ENCODE peak calls at places on chromosome 15, in nine cellular contexts. One of them, this sample, is unnamed.

GRCh38 chr15:57133127-57133968 is 214.9 kb downstream of the TCF12 start:
- DNase-seq in left cardiac atrium: no peak
- DNase-seq in Daoy: no peak
- DNase-seq in stimulated activated CD4-positive, alpha-beta T cell treated with anti-CD3 and anti-CD28 coated beads, Interleukin-2, amount 100 ng/mL, for 24 hours: peak
- DNase-seq in lower lobe of right lung: no peak
- DNase-seq in CD8-positive, alpha-beta memory T cell: no peak
- DNase-seq in upper lobe of right lung: no peak
- DNase-seq in T-helper 9 cell: no peak
- DNase-seq in prostate gland: no peak
- DNase-seq in this sample: no peak

GRCh38 chr15:24318981-24319380 is 356.6 kb upstream of the NPAP1 start:
- DNase-seq in stimulated activated CD4-positive, alpha-beta T cell treated with anti-CD3 and anti-CD28 coated beads, Interleukin-2, amount 100 ng/mL, for 24 hours: no peak
- DNase-seq in Daoy: peak
- DNase-seq in left cardiac atrium: no peak
- DNase-seq in T-helper 9 cell: no peak
- DNase-seq in upper lobe of right lung: no peak
- DNase-seq in lower lobe of right lung: no peak
- DNase-seq in prostate gland: no peak
- DNase-seq in CD8-positive, alpha-beta memory T cell: no peak
- DNase-seq in this sample: no peak

GRCh38 chr15:98943609-98944111 is 63.9 kb downstream of the PGPEP1L start:
- DNase-seq in T-helper 9 cell: no peak
- DNase-seq in lower lobe of right lung: no peak
- DNase-seq in Daoy: no peak
- DNase-seq in upper lobe of right lung: no peak
- DNase-seq in stimulated activated CD4-positive, alpha-beta T cell treated with anti-CD3 and anti-CD28 coated beads, Interleukin-2, amount 100 ng/mL, for 24 hours: no peak
- DNase-seq in prostate gland: no peak
- DNase-seq in left cardiac atrium: peak
- DNase-seq in CD8-positive, alpha-beta memory T cell: no peak
- DNase-seq in this sample: peak

GRCh38 chr15:96327155-96327741 is 3.3 kb upstream of the NR2F2 start:
- DNase-seq in CD8-positive, alpha-beta memory T cell: no peak
- DNase-seq in Daoy: peak
- DNase-seq in upper lobe of right lung: no peak
- DNase-seq in stimulated activated CD4-positive, alpha-beta T cell treated with anti-CD3 and anti-CD28 coated beads, Interleukin-2, amount 100 ng/mL, for 24 hours: no peak
- DNase-seq in T-helper 9 cell: no peak
- DNase-seq in prostate gland: peak
- DNase-seq in lower lobe of right lung: no peak
- DNase-seq in left cardiac atrium: no peak
- DNase-seq in this sample: no peak

GRCh38 chr15:73851679-73852078 is 21.7 kb upstream of the TBC1D21 start:
- DNase-seq in upper lobe of right lung: no peak
- DNase-seq in Daoy: peak
- DNase-seq in T-helper 9 cell: peak
- DNase-seq in CD8-positive, alpha-beta memory T cell: no peak
- DNase-seq in lower lobe of right lung: no peak
- DNase-seq in stimulated activated CD4-positive, alpha-beta T cell treated with anti-CD3 and anti-CD28 coated beads, Interleukin-2, amount 100 ng/mL, for 24 hours: peak
- DNase-seq in prostate gland: no peak
- DNase-seq in left cardiac atrium: peak
- DNase-seq in this sample: peak

GRCh38 chr15:101179341-101180153 is 72.3 kb downstream of the CHSY1 start:
- DNase-seq in upper lobe of right lung: no peak
- DNase-seq in stimulated activated CD4-positive, alpha-beta T cell treated with anti-CD3 and anti-CD28 coated beads, Interleukin-2, amount 100 ng/mL, for 24 hours: no peak
- DNase-seq in lower lobe of right lung: no peak
- DNase-seq in CD8-positive, alpha-beta memory T cell: no peak
- DNase-seq in prostate gland: peak
- DNase-seq in left cardiac atrium: no peak
- DNase-seq in T-helper 9 cell: no peak
- DNase-seq in Daoy: no peak
- DNase-seq in this sample: no peak

GRCh38 chr15:82018201-82018600 is 27.6 kb downstream of the MEX3B start:
- DNase-seq in T-helper 9 cell: no peak
- DNase-seq in prostate gland: no peak
- DNase-seq in upper lobe of right lung: no peak
- DNase-seq in lower lobe of right lung: no peak
- DNase-seq in stimulated activated CD4-positive, alpha-beta T cell treated with anti-CD3 and anti-CD28 coated beads, Interleukin-2, amount 100 ng/mL, for 24 hours: no peak
- DNase-seq in CD8-positive, alpha-beta memory T cell: no peak
- DNase-seq in left cardiac atrium: no peak
- DNase-seq in Daoy: peak
- DNase-seq in this sample: no peak

GRCh38 chr15:99566157-99566900 is 545 bp downstream of the MEF2A start:
- DNase-seq in upper lobe of right lung: peak
- DNase-seq in lower lobe of right lung: peak
- DNase-seq in left cardiac atrium: peak
- DNase-seq in prostate gland: no peak
- DNase-seq in CD8-positive, alpha-beta memory T cell: peak
- DNase-seq in Daoy: peak
- DNase-seq in stimulated activated CD4-positive, alpha-beta T cell treated with anti-CD3 and anti-CD28 coated beads, Interleukin-2, amount 100 ng/mL, for 24 hours: peak
- DNase-seq in T-helper 9 cell: peak
- DNase-seq in this sample: peak

GRCh38 chr15:51224428-51224827 is 114.0 kb downstream of the CYP19A1 start:
- DNase-seq in Daoy: no peak
- DNase-seq in CD8-positive, alpha-beta memory T cell: no peak
- DNase-seq in upper lobe of right lung: no peak
- DNase-seq in T-helper 9 cell: no peak
- DNase-seq in left cardiac atrium: no peak
- DNase-seq in prostate gland: no peak
- DNase-seq in stimulated activated CD4-positive, alpha-beta T cell treated with anti-CD3 and anti-CD28 coated beads, Interleukin-2, amount 100 ng/mL, for 24 hours: no peak
- DNase-seq in lower lobe of right lung: no peak
- DNase-seq in this sample: no peak

GRCh38 chr15:72919936-72920455 is 132.3 kb upstream of the NEO1 start:
- DNase-seq in Daoy: no peak
- DNase-seq in stimulated activated CD4-positive, alpha-beta T cell treated with anti-CD3 and anti-CD28 coated beads, Interleukin-2, amount 100 ng/mL, for 24 hours: no peak
- DNase-seq in lower lobe of right lung: no peak
- DNase-seq in upper lobe of right lung: no peak
- DNase-seq in T-helper 9 cell: no peak
- DNase-seq in CD8-positive, alpha-beta memory T cell: no peak
- DNase-seq in prostate gland: no peak
- DNase-seq in left cardiac atrium: no peak
- DNase-seq in this sample: no peak

GRCh38 chr15:51380999-51381806 is 39.7 kb downstream of the GLDN start:
- DNase-seq in stimulated activated CD4-positive, alpha-beta T cell treated with anti-CD3 and anti-CD28 coated beads, Interleukin-2, amount 100 ng/mL, for 24 hours: no peak
- DNase-seq in prostate gland: peak
- DNase-seq in lower lobe of right lung: no peak
- DNase-seq in CD8-positive, alpha-beta memory T cell: no peak
- DNase-seq in T-helper 9 cell: no peak
- DNase-seq in Daoy: peak
- DNase-seq in left cardiac atrium: peak
- DNase-seq in upper lobe of right lung: no peak
- DNase-seq in this sample: peak

GRCh38 chr15:48733615-48734014 is 77.3 kb downstream of the CEP152 start:
- DNase-seq in stimulated activated CD4-positive, alpha-beta T cell treated with anti-CD3 and anti-CD28 coated beads, Interleukin-2, amount 100 ng/mL, for 24 hours: no peak
- DNase-seq in upper lobe of right lung: no peak
- DNase-seq in Daoy: no peak
- DNase-seq in prostate gland: no peak
- DNase-seq in lower lobe of right lung: no peak
- DNase-seq in CD8-positive, alpha-beta memory T cell: no peak
- DNase-seq in left cardiac atrium: no peak
- DNase-seq in T-helper 9 cell: no peak
- DNase-seq in this sample: no peak

GRCh38 chr15:83248151-83248851 is 36.2 kb downstream of the BNC1 start:
- DNase-seq in Daoy: peak
- DNase-seq in prostate gland: peak
- DNase-seq in CD8-positive, alpha-beta memory T cell: no peak
- DNase-seq in upper lobe of right lung: no peak
- DNase-seq in stimulated activated CD4-positive, alpha-beta T cell treated with anti-CD3 and anti-CD28 coated beads, Interleukin-2, amount 100 ng/mL, for 24 hours: peak
- DNase-seq in lower lobe of right lung: no peak
- DNase-seq in left cardiac atrium: no peak
- DNase-seq in T-helper 9 cell: no peak
- DNase-seq in this sample: peak

GRCh38 chr15:35019401-35020327 is 31.6 kb upstream of the ZNF770 start:
- DNase-seq in lower lobe of right lung: no peak
- DNase-seq in T-helper 9 cell: no peak
- DNase-seq in prostate gland: no peak
- DNase-seq in left cardiac atrium: no peak
- DNase-seq in upper lobe of right lung: no peak
- DNase-seq in Daoy: peak
- DNase-seq in CD8-positive, alpha-beta memory T cell: no peak
- DNase-seq in stimulated activated CD4-positive, alpha-beta T cell treated with anti-CD3 and anti-CD28 coated beads, Interleukin-2, amount 100 ng/mL, for 24 hours: no peak
- DNase-seq in this sample: no peak

GRCh38 chr15:52252781-52253180 is 42.8 kb downstream of the MYO5C start:
- DNase-seq in Daoy: peak
- DNase-seq in T-helper 9 cell: no peak
- DNase-seq in prostate gland: no peak
- DNase-seq in stimulated activated CD4-positive, alpha-beta T cell treated with anti-CD3 and anti-CD28 coated beads, Interleukin-2, amount 100 ng/mL, for 24 hours: no peak
- DNase-seq in CD8-positive, alpha-beta memory T cell: no peak
- DNase-seq in left cardiac atrium: no peak
- DNase-seq in lower lobe of right lung: no peak
- DNase-seq in upper lobe of right lung: no peak
- DNase-seq in this sample: no peak

GRCh38 chr15:75170711-75171341 is 30.9 kb upstream of the C15orf39 start:
- DNase-seq in lower lobe of right lung: no peak
- DNase-seq in upper lobe of right lung: peak
- DNase-seq in prostate gland: no peak
- DNase-seq in Daoy: peak
- DNase-seq in left cardiac atrium: no peak
- DNase-seq in CD8-positive, alpha-beta memory T cell: no peak
- DNase-seq in stimulated activated CD4-positive, alpha-beta T cell treated with anti-CD3 and anti-CD28 coated beads, Interleukin-2, amount 100 ng/mL, for 24 hours: no peak
- DNase-seq in T-helper 9 cell: no peak
- DNase-seq in this sample: no peak

GRCh38 chr15:35713733-35714132 is 167.8 kb upstream of the DPH6 start:
- DNase-seq in prostate gland: no peak
- DNase-seq in T-helper 9 cell: no peak
- DNase-seq in stimulated activated CD4-positive, alpha-beta T cell treated with anti-CD3 and anti-CD28 coated beads, Interleukin-2, amount 100 ng/mL, for 24 hours: no peak
- DNase-seq in Daoy: peak
- DNase-seq in lower lobe of right lung: no peak
- DNase-seq in upper lobe of right lung: no peak
- DNase-seq in CD8-positive, alpha-beta memory T cell: no peak
- DNase-seq in left cardiac atrium: no peak
- DNase-seq in this sample: no peak

GRCh38 chr15:39429898-39430357 is 151.0 kb upstream of the THBS1 start:
- DNase-seq in upper lobe of right lung: no peak
- DNase-seq in stimulated activated CD4-positive, alpha-beta T cell treated with anti-CD3 and anti-CD28 coated beads, Interleukin-2, amount 100 ng/mL, for 24 hours: no peak
- DNase-seq in T-helper 9 cell: no peak
- DNase-seq in left cardiac atrium: no peak
- DNase-seq in CD8-positive, alpha-beta memory T cell: no peak
- DNase-seq in lower lobe of right lung: no peak
- DNase-seq in prostate gland: no peak
- DNase-seq in Daoy: peak
- DNase-seq in this sample: no peak

GRCh38 chr15:69604050-69604378 is 151.4 kb downstream of the RPLP1 start:
- DNase-seq in left cardiac atrium: no peak
- DNase-seq in lower lobe of right lung: no peak
- DNase-seq in Daoy: no peak
- DNase-seq in stimulated activated CD4-positive, alpha-beta T cell treated with anti-CD3 and anti-CD28 coated beads, Interleukin-2, amount 100 ng/mL, for 24 hours: no peak
- DNase-seq in CD8-positive, alpha-beta memory T cell: no peak
- DNase-seq in upper lobe of right lung: no peak
- DNase-seq in T-helper 9 cell: no peak
- DNase-seq in prostate gland: peak
- DNase-seq in this sample: no peak

GRCh38 chr15:99408236-99409096 is 157.2 kb downstream of the LRRC28 start:
- DNase-seq in left cardiac atrium: no peak
- DNase-seq in T-helper 9 cell: no peak
- DNase-seq in upper lobe of right lung: peak
- DNase-seq in stimulated activated CD4-positive, alpha-beta T cell treated with anti-CD3 and anti-CD28 coated beads, Interleukin-2, amount 100 ng/mL, for 24 hours: no peak
- DNase-seq in lower lobe of right lung: no peak
- DNase-seq in Daoy: peak
- DNase-seq in prostate gland: peak
- DNase-seq in CD8-positive, alpha-beta memory T cell: no peak
- DNase-seq in this sample: peak

GRCh38 chr15:65857718-65858402 is 11.4 kb upstream of the RAB11A start:
- DNase-seq in lower lobe of right lung: no peak
- DNase-seq in CD8-positive, alpha-beta memory T cell: no peak
- DNase-seq in stimulated activated CD4-positive, alpha-beta T cell treated with anti-CD3 and anti-CD28 coated beads, Interleukin-2, amount 100 ng/mL, for 24 hours: no peak
- DNase-seq in prostate gland: no peak
- DNase-seq in upper lobe of right lung: no peak
- DNase-seq in left cardiac atrium: no peak
- DNase-seq in Daoy: no peak
- DNase-seq in T-helper 9 cell: no peak
- DNase-seq in this sample: no peak

GRCh38 chr15:68303560-68304436 is 26.3 kb downstream of the FEM1B start:
- DNase-seq in Daoy: no peak
- DNase-seq in upper lobe of right lung: no peak
- DNase-seq in CD8-positive, alpha-beta memory T cell: no peak
- DNase-seq in T-helper 9 cell: no peak
- DNase-seq in stimulated activated CD4-positive, alpha-beta T cell treated with anti-CD3 and anti-CD28 coated beads, Interleukin-2, amount 100 ng/mL, for 24 hours: no peak
- DNase-seq in lower lobe of right lung: no peak
- DNase-seq in left cardiac atrium: no peak
- DNase-seq in prostate gland: no peak
- DNase-seq in this sample: no peak

GRCh38 chr15:77548608-77549551 is 83.8 kb downstream of the LINGO1 start:
- DNase-seq in upper lobe of right lung: no peak
- DNase-seq in lower lobe of right lung: no peak
- DNase-seq in prostate gland: no peak
- DNase-seq in Daoy: no peak
- DNase-seq in stimulated activated CD4-positive, alpha-beta T cell treated with anti-CD3 and anti-CD28 coated beads, Interleukin-2, amount 100 ng/mL, for 24 hours: no peak
- DNase-seq in T-helper 9 cell: no peak
- DNase-seq in left cardiac atrium: no peak
- DNase-seq in CD8-positive, alpha-beta memory T cell: no peak
- DNase-seq in this sample: peak

GRCh38 chr15:80967451-80967850 is 22.2 kb downstream of the MESD start:
- DNase-seq in prostate gland: no peak
- DNase-seq in lower lobe of right lung: no peak
- DNase-seq in T-helper 9 cell: no peak
- DNase-seq in upper lobe of right lung: no peak
- DNase-seq in Daoy: no peak
- DNase-seq in stimulated activated CD4-positive, alpha-beta T cell treated with anti-CD3 and anti-CD28 coated beads, Interleukin-2, amount 100 ng/mL, for 24 hours: no peak
- DNase-seq in left cardiac atrium: no peak
- DNase-seq in CD8-positive, alpha-beta memory T cell: no peak
- DNase-seq in this sample: no peak

GRCh38 chr15:100781061-100781960 is 98.3 kb upstream of the ALDH1A3 start:
- DNase-seq in T-helper 9 cell: no peak
- DNase-seq in prostate gland: peak
- DNase-seq in lower lobe of right lung: no peak
- DNase-seq in stimulated activated CD4-positive, alpha-beta T cell treated with anti-CD3 and anti-CD28 coated beads, Interleukin-2, amount 100 ng/mL, for 24 hours: peak
- DNase-seq in Daoy: peak
- DNase-seq in left cardiac atrium: no peak
- DNase-seq in CD8-positive, alpha-beta memory T cell: no peak
- DNase-seq in upper lobe of right lung: peak
- DNase-seq in this sample: no peak

GRCh38 chr15:71530116-71530515 is 280.2 kb upstream of the NR2E3 start:
- DNase-seq in left cardiac atrium: no peak
- DNase-seq in Daoy: no peak
- DNase-seq in T-helper 9 cell: no peak
- DNase-seq in upper lobe of right lung: no peak
- DNase-seq in CD8-positive, alpha-beta memory T cell: no peak
- DNase-seq in stimulated activated CD4-positive, alpha-beta T cell treated with anti-CD3 and anti-CD28 coated beads, Interleukin-2, amount 100 ng/mL, for 24 hours: no peak
- DNase-seq in lower lobe of right lung: no peak
- DNase-seq in prostate gland: peak
- DNase-seq in this sample: no peak

GRCh38 chr15:69607101-69607500 is 154.5 kb downstream of the RPLP1 start:
- DNase-seq in CD8-positive, alpha-beta memory T cell: no peak
- DNase-seq in T-helper 9 cell: no peak
- DNase-seq in left cardiac atrium: no peak
- DNase-seq in stimulated activated CD4-positive, alpha-beta T cell treated with anti-CD3 and anti-CD28 coated beads, Interleukin-2, amount 100 ng/mL, for 24 hours: no peak
- DNase-seq in lower lobe of right lung: no peak
- DNase-seq in upper lobe of right lung: no peak
- DNase-seq in Daoy: peak
- DNase-seq in prostate gland: no peak
- DNase-seq in this sample: no peak

GRCh38 chr15:68113273-68113672 is 59.2 kb downstream of the PIAS1 start:
- DNase-seq in left cardiac atrium: no peak
- DNase-seq in lower lobe of right lung: no peak
- DNase-seq in CD8-positive, alpha-beta memory T cell: no peak
- DNase-seq in upper lobe of right lung: no peak
- DNase-seq in stimulated activated CD4-positive, alpha-beta T cell treated with anti-CD3 and anti-CD28 coated beads, Interleukin-2, amount 100 ng/mL, for 24 hours: no peak
- DNase-seq in prostate gland: no peak
- DNase-seq in T-helper 9 cell: no peak
- DNase-seq in Daoy: no peak
- DNase-seq in this sample: no peak

GRCh38 chr15:32641517-32642059 is at the start of gene SCG5:
- DNase-seq in upper lobe of right lung: peak
- DNase-seq in stimulated activated CD4-positive, alpha-beta T cell treated with anti-CD3 and anti-CD28 coated beads, Interleukin-2, amount 100 ng/mL, for 24 hours: no peak
- DNase-seq in CD8-positive, alpha-beta memory T cell: no peak
- DNase-seq in T-helper 9 cell: no peak
- DNase-seq in left cardiac atrium: no peak
- DNase-seq in lower lobe of right lung: no peak
- DNase-seq in prostate gland: no peak
- DNase-seq in Daoy: peak
- DNase-seq in this sample: no peak

GRCh38 chr15:88834211-88834812 is 31.1 kb downstream of the ACAN start:
- DNase-seq in lower lobe of right lung: no peak
- DNase-seq in Daoy: peak
- DNase-seq in T-helper 9 cell: peak
- DNase-seq in CD8-positive, alpha-beta memory T cell: peak
- DNase-seq in left cardiac atrium: peak
- DNase-seq in upper lobe of right lung: no peak
- DNase-seq in stimulated activated CD4-positive, alpha-beta T cell treated with anti-CD3 and anti-CD28 coated beads, Interleukin-2, amount 100 ng/mL, for 24 hours: peak
- DNase-seq in prostate gland: no peak
- DNase-seq in this sample: no peak

GRCh38 chr15:25886498-25887140 is 23.5 kb upstream of the ATP10A start:
- DNase-seq in CD8-positive, alpha-beta memory T cell: no peak
- DNase-seq in Daoy: no peak
- DNase-seq in upper lobe of right lung: peak
- DNase-seq in left cardiac atrium: peak
- DNase-seq in lower lobe of right lung: peak
- DNase-seq in T-helper 9 cell: no peak
- DNase-seq in stimulated activated CD4-positive, alpha-beta T cell treated with anti-CD3 and anti-CD28 coated beads, Interleukin-2, amount 100 ng/mL, for 24 hours: no peak
- DNase-seq in prostate gland: no peak
- DNase-seq in this sample: no peak